ENCODE peak calls at places on chromosomes 7 and 10, in four cellular contexts. Q, C, U and F are unnamed samples.

GRCh38 chr10:62959553-62959952 is 143.4 kb upstream of the EGR2 start:
- DNase-seq in U (peak; percentile 84), Q (no peak), C (peak; percentile 13), F (no peak)

GRCh38 chr10:52818019-52818418 is 45.4 kb upstream of the MBL2 start:
- DNase-seq in Q (no peak), C (peak; percentile 42), U (peak; percentile 39), F (no peak)

GRCh38 chr7:158926348-158926747 is 70.0 kb downstream of the DYNC2I1 start:
- DNase-seq in U (no peak), Q (no peak), C (no peak), F (no peak)

GRCh38 chr7:47513741-47514241 is 68.1 kb downstream of the TNS3 start:
- DNase-seq in C (peak; percentile 87), Q (no peak), U (peak; percentile 93), F (no peak)

GRCh38 chr10:4353059-4353655 is 472.9 kb upstream of the AKR1E2 start:
- DNase-seq in Q (no peak), U (peak; percentile 84), C (peak; percentile 58), F (no peak)

GRCh38 chr7:139043823-139044812 is 8.3 kb upstream of the ZC3HAV1L start:
- DNase-seq in C (no peak), Q (no peak), U (no peak), F (no peak)

GRCh38 chr10:13347235-13348156 is 597 bp downstream of the SEPHS1 start:
- DNase-seq in Q (peak; percentile 58), U (peak; percentile 77), C (peak; percentile 90), F (peak; percentile 88)

GRCh38 chr7:143288836-143289235 is 685 bp downstream of the CASP2 start:
- DNase-seq in U (peak; percentile 36), Q (no peak), C (peak; percentile 70), F (no peak)

GRCh38 chr7:1122832-1123501 is 35.1 kb downstream of the GPER1 start:
- DNase-seq in C (no peak), Q (no peak), U (no peak), F (peak; percentile 77)

GRCh38 chr7:35802649-35803048 is 1.8 kb downstream of the SEPTIN7 start:
- DNase-seq in Q (no peak), C (no peak), U (peak; percentile 23), F (no peak)

GRCh38 chr10:129870926-129871660 is 93.0 kb downstream of the EBF3 start:
- DNase-seq in C (peak; percentile 60), U (no peak), Q (no peak), F (no peak)

DNA sequence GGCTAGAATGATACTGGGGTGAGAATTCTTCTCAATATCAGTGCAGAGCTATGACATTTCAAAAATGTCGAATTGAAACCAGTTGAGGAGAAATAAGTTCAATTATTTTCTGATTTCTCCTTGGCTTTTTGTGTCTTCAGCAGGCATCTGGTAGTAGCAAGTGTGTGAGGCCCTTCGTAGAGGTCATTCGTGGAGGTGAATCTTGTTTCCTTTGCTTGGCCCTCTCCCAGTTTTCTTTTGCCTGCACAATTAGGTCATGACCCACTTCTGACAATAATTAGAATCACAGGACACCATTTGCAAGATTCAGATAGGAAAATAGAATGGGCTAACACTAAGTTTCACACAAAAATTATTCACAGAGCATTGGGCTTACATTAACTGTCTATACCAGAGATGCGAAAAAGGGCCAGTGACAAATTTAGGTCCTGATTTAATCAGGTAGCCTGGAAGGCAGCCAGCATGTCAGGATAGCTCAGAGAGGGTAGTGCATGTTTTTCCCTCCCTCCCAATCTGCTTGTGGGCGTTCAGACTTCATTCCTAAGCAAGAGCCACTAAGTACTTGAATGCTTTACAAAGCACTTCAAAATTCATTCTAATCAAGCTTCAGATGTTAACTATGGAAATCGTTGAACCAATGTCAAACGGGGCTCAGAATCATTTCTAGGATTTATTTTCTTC is 24.0 kb upstream of the A1CF start:
- DNase-seq in C (no peak), U (no peak), Q (no peak), F (no peak)
- H3K27ac ChIP-seq in C (no peak overlapping the region), U (no peak overlapping the region), Q (no peak overlapping the region), F (no peak overlapping the region)

GRCh38 chr10:71513454-71513853 is 116.7 kb downstream of the CDH23 start:
- DNase-seq in C (no peak), Q (no peak), U (no peak), F (no peak)
- H3K27ac ChIP-seq in C (no peak overlapping the region), Q (no peak overlapping the region), U (no peak overlapping the region), F (no peak overlapping the region)

DNA sequence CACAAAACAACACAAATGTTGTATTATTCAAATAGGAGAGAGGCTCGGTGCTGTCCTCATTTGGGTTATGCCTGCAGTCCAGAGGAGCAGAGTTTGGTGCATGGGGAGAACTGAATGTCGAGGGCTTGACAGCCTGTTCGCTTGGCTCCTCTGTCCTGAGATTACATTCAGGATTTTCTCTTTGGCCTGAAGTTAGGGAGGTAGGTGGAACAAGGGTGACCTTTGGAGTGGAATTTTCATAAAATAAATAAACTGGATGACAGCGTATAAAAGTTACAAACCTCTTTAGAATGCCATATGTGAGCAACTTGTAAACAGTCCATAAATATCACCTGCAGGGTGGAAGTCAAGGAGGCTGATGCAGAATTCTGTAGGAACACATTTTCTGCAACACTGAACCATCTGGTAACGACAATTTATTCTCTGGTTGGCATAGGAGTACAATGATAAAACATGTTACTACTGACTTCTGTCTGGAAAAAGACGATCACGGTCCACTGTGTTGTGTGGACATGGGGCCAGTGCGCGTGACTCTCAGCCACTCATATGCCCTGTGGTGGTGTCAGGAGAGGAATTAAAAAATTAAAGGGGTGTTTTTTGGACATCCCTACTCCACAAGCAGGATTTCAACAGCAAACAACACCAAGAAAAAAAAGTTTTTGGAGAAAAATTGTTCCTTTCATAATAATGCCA is 33.2 kb downstream of the NRP1 start:
- DNase-seq in C (no peak), Q (no peak), U (no peak), F (no peak)
- H3K27ac ChIP-seq in C (no peak overlapping the region), Q (no peak overlapping the region), U (no peak overlapping the region), F (no peak overlapping the region)

GRCh38 chr7:128833148-128833938 is 3.1 kb downstream of the FLNC start:
- DNase-seq in U (peak; percentile 95), Q (peak; percentile 84), C (peak; percentile 95), F (peak; percentile 86)
- H3K27ac ChIP-seq in U (peak overlapping the region; percentile 85), Q (peak overlapping the region; percentile 98), C (peak overlapping the region; percentile 90), F (peak overlapping the region; percentile 59)

GRCh38 chr10:74924251-74924954 is 98.0 kb downstream of the KAT6B start:
- DNase-seq in U (peak; percentile 97), Q (no peak), C (peak; percentile 94), F (no peak)

GRCh38 chr10:74925716-74926115 is 99.3 kb downstream of the KAT6B start:
- DNase-seq in U (no peak), Q (no peak), C (no peak), F (no peak)

GRCh38 chr10:74923556-74923955 is 97.2 kb downstream of the KAT6B start:
- DNase-seq in C (peak; percentile 32), Q (no peak), U (no peak), F (no peak)

GRCh38 chr10:74921744-74922143 is 95.3 kb downstream of the KAT6B start:
- DNase-seq in Q (no peak), C (no peak), U (peak; percentile 40), F (no peak)

DNA sequence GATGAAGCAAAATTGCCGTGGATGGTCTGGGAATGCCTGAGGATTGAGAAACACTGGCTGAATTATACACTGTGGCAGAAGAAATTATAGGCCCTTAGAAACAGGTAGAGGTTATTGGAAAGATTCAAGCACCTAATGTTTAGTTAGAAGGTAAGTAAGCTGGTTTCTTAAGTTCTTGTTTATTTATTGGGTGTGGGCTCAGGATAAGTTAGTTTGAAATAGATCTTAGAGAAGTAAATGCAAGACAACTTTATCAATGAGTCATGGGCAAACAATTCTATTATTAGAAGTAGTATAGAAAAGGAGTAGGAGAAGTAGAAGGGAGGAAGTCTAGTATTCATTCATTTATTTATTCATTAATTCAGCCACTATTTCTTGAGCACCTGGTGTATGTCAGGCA is 96.5 kb downstream of the KAT6B start:
- DNase-seq in U (peak; percentile 58), C (peak; percentile 45), Q (no peak), F (no peak)
- H3K27ac ChIP-seq in U (peak overlapping the region; percentile 70), C (no peak overlapping the region), Q (no peak overlapping the region), F (no peak overlapping the region)

GRCh38 chr7:2759736-2760097 is 71.7 kb downstream of the AMZ1 start:
- DNase-seq in U (no peak), Q (no peak), C (no peak), F (no peak)
- H3K27ac ChIP-seq in U (peak overlapping the region; percentile 91), Q (peak overlapping the region; percentile 33), C (peak overlapping the region; percentile 71), F (peak overlapping the region; percentile 50)